ENCODE peak calls at places on chromosomes 4 and X, in seven cellular contexts. K, C, Y, G, R, I and T are unnamed samples.

GRCh38 chr4:112521123-112522116 is 5.4 kb upstream of the NEUROG2 start:
- DNase-seq in K (no peak), C (no peak), Y (no peak), G (no peak), R (peak), I (no peak), T (peak)

GRCh38 chr4:100188829-100189228 is 1.4 kb downstream of the DDIT4L start:
- DNase-seq in K (no peak), C (peak), Y (no peak), G (no peak), R (no peak), I (no peak), T (peak)

GRCh38 chr4:105509714-105510113 is 35.9 kb upstream of the PPA2 start:
- DNase-seq in K (no peak), C (no peak), Y (no peak), G (no peak), R (no peak), I (no peak), T (no peak)

GRCh38 chrX:54921427-54922021 is 900 bp downstream of the TRO start:
- DNase-seq in K (peak), C (no peak), Y (peak), G (peak), R (peak), I (no peak), T (peak)

GRCh38 chrX:130098202-130098552 is 12.1 kb downstream of the ELF4 start:
- DNase-seq in K (no peak), C (no peak), Y (no peak), G (no peak), R (no peak), I (no peak), T (no peak)

GRCh38 chrX:9737363-9737762 is 28.3 kb downstream of the GPR143 start:
- DNase-seq in K (no peak), C (no peak), Y (no peak), G (no peak), R (no peak), I (no peak), T (no peak)

GRCh38 chrX:30865020-30865419 is 24.0 kb downstream of the TAB3 start:
- DNase-seq in K (no peak), C (no peak), Y (no peak), G (peak), R (peak), I (peak), T (peak)

GRCh38 chr4:1285790-1286553 is 3.7 kb upstream of the MAEA start:
- DNase-seq in K (no peak), C (no peak), Y (no peak), G (peak), R (peak), I (no peak), T (peak)

GRCh38 chr4:1673671-1674070 is 10.4 kb downstream of the FAM53A start:
- DNase-seq in K (no peak), C (no peak), Y (no peak), G (no peak), R (no peak), I (no peak), T (no peak)

GRCh38 chr4:54554339-54554990 is 103.3 kb upstream of the KIT start:
- DNase-seq in K (no peak), C (no peak), Y (no peak), G (no peak), R (no peak), I (no peak), T (no peak)

GRCh38 chr4:102500371-102501175 is 586 bp upstream of the NFKB1 start:
- DNase-seq in K (peak), C (peak), Y (no peak), G (peak), R (peak), I (peak), T (peak)

GRCh38 chr4:604131-604530 is 21.2 kb upstream of the PDE6B start:
- DNase-seq in K (no peak), C (no peak), Y (no peak), G (no peak), R (no peak), I (no peak), T (peak)

GRCh38 chr4:122758033-122758432 is 25.5 kb downstream of the BBS12 start:
- DNase-seq in K (peak), C (no peak), Y (no peak), G (peak), R (peak), I (no peak), T (no peak)

GRCh38 chr4:1213336-1213995 is 35.5 kb downstream of the CTBP1 start:
- DNase-seq in K (no peak), C (no peak), Y (no peak), G (no peak), R (no peak), I (no peak), T (no peak)

GRCh38 chr4:152983774-152984411 is 47.8 kb downstream of the FHDC1 start:
- DNase-seq in K (no peak), C (peak), Y (no peak), G (no peak), R (no peak), I (no peak), T (no peak)

GRCh38 chrX:49209434-49210251 is 9.7 kb upstream of the SYP start:
- DNase-seq in K (no peak), C (no peak), Y (no peak), G (no peak), R (peak), I (no peak), T (peak)

GRCh38 chr4:1764670-1765069 is 28.4 kb upstream of the FGFR3 start:
- DNase-seq in K (no peak), C (no peak), Y (no peak), G (no peak), R (no peak), I (no peak), T (no peak)

GRCh38 chr4:67437974-67438713 is 107.2 kb downstream of the CENPC start:
- DNase-seq in K (no peak), C (no peak), Y (no peak), G (peak), R (no peak), I (no peak), T (no peak)

GRCh38 chr4:150130953-150131352 is 52.7 kb downstream of the DCLK2 start:
- DNase-seq in K (no peak), C (no peak), Y (no peak), G (no peak), R (no peak), I (no peak), T (no peak)

GRCh38 chrX:79174949-79175644 is 30.6 kb downstream of the GPR174 start:
- DNase-seq in K (no peak), C (no peak), Y (no peak), G (no peak), R (no peak), I (no peak), T (no peak)

GRCh38 chrX:68889244-68889643 is 60.4 kb downstream of the EFNB1 start:
- DNase-seq in K (no peak), C (no peak), Y (no peak), G (no peak), R (no peak), I (no peak), T (no peak)

GRCh38 chr4:17186916-17187315 is 288.5 kb upstream of the LDB2 start:
- DNase-seq in K (no peak), C (no peak), Y (no peak), G (no peak), R (peak), I (no peak), T (no peak)
- TF ChIP-seq CTCF in K (no peak), C (no peak), Y (no peak), G (no peak), R (no peak), I (no peak), T (no peak)

DNA sequence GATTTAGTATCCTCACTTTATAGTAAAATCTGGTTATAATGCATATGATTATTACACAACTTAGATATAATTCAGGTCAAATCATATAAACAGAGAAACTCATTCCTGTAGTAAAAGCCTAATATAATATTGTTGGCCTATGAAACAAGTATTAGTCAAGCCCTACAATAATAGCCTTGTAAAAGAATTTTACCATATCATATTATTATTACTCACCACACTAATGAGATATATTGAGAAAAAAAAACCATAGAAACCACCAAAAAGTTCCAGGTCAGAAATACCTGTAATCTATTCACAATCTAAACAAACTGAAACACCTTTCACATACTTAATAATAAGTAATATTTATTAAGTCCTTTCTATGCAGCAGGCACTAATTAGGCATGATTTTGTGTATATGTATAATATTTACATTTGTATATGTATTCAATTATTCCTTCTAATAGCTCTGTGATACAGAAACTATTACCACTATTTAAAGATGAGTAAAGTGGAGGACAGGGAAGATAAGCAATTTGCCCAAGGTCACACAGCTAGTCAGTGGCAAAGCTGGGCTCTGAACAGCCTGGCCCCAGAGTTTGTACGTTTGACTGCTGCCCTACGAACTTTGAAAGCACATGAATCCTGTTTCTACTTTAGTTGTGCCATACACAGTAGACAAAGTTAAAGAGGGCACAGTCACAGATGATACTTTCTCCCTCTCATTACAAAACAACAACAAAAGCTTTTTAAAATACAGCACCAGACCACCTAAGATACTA is 9.0 kb downstream of the ZNF827 start:
- DNase-seq in K (no peak), C (no peak), Y (no peak), G (no peak), R (no peak), I (no peak), T (no peak)
- TF ChIP-seq CTCF in K (no peak), C (no peak), Y (no peak), G (no peak), R (no peak), I (no peak), T (no peak)

GRCh38 chr4:143558823-143559756 is 45.6 kb downstream of the SMARCA5 start:
- DNase-seq in K (peak), C (peak), Y (no peak), G (peak), R (peak), I (peak), T (peak)
- TF ChIP-seq CTCF in K (peak), C (peak), Y (peak), G (peak), R (peak), I (no peak), T (peak)

DNA sequence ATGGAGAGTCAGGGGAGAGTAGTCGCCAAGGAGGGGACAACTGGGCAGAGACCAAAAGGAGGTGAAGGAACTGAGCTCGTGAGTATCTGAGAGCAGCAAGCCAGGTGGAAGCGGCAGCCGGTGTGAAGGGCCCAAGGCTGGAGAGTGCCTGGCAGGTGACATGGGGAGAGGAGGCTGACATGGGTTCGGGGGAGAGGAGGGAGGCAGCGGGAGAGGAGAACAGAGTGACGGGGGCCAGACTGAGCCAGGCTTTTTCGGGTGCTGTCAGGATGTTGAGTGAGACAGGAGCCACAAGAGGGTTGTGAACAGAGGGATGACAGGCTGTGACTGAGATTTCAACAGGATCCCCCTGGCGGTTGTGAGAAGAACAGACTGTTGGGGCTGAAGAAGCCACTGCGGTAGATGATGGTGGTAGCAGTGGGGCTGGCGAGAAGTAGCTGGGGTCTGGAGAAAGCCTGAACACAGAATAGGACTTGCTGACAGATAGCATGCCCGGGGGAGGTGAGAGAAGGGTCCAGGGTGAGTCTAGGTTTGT is 5.7 kb downstream of the ELK1 start:
- DNase-seq in K (no peak), C (no peak), Y (no peak), G (peak), R (peak), I (no peak), T (no peak)
- TF ChIP-seq CTCF in K (peak), C (no peak), Y (peak), G (peak), R (peak), I (no peak), T (no peak)